ENCODE peak calls at places on chromosome 3, in five cellular contexts. T is right atrium auricular region, V is suprapubic skin, X is mesendoderm, K is tibial artery. C is an unnamed sample.

GRCh38 chr3:111737712-111738097 is 121.4 kb upstream of the PHLDB2 start:
- DNase-seq in T (peak; percentile 71), V (no peak), X (no peak), K (peak; percentile 83), C (no peak)

GRCh38 chr3:39106281-39107055 is 959 bp downstream of the GORASP1 start:
- DNase-seq in T (peak; percentile 57), V (no peak), X (peak; percentile 67), K (no peak), C (peak; percentile 64)

GRCh38 chr3:33954956-33955355 is 156.5 kb downstream of the PDCD6IP start:
- DNase-seq in T (no peak), V (no peak), X (peak; percentile 66), K (no peak), C (peak; percentile 71)

GRCh38 chr3:187679638-187680396 is 9.6 kb upstream of the SST start:
- DNase-seq in T (peak; percentile 80), V (peak; percentile 86), X (peak; percentile 92), K (peak; percentile 82), C (peak; percentile 97)

GRCh38 chr3:194871864-194872668 is 186.4 kb downstream of the FAM43A start:
- DNase-seq in T (no peak), V (peak; percentile 71), X (peak; percentile 42), K (no peak), C (peak; percentile 62)

GRCh38 chr3:46926039-46926438 is 48.5 kb downstream of the PTH1R start:
- DNase-seq in T (no peak), V (no peak), X (no peak), K (peak; percentile 82), C (no peak)

GRCh38 chr3:113227146-113227545 is 15.8 kb downstream of the BOC start:
- DNase-seq in T (no peak), V (no peak), X (no peak), K (no peak), C (no peak)

GRCh38 chr3:114487502-114487901 is 193.7 kb downstream of the TIGIT start:
- DNase-seq in T (no peak), V (no peak), X (no peak), K (no peak), C (no peak)

GRCh38 chr3:23324745-23325144 is 121.6 kb downstream of the UBE2E2 start:
- DNase-seq in T (no peak), V (no peak), X (peak; percentile 11), K (no peak), C (no peak)

GRCh38 chr3:55718475-55718874 is 231.4 kb upstream of the WNT5A start:
- DNase-seq in T (no peak), V (no peak), X (no peak), K (no peak), C (no peak)

GRCh38 chr3:10263549-10264363 is 15.5 kb downstream of the TATDN2 start:
- DNase-seq in T (peak; percentile 68), V (no peak), X (peak; percentile 85), K (no peak), C (peak; percentile 92)

GRCh38 chr3:632571-633170 is 436.1 kb downstream of the CHL1 start:
- DNase-seq in T (peak; percentile 61), V (no peak), X (peak; percentile 82), K (no peak), C (peak; percentile 91)

GRCh38 chr3:73055583-73056364 is 5.7 kb upstream of the EBLN2 start:
- DNase-seq in T (no peak), V (no peak), X (no peak), K (no peak), C (peak; percentile 68)

GRCh38 chr3:7445331-7445730 is 584.4 kb downstream of the GRM7 start:
- DNase-seq in T (no peak), V (no peak), X (peak; percentile 76), K (no peak), C (peak; percentile 75)

GRCh38 chr3:27593173-27593572 is 109.0 kb upstream of the SLC4A7 start:
- DNase-seq in T (no peak), V (no peak), X (no peak), K (no peak), C (no peak)
- H3K27ac ChIP-seq in T (no peak overlapping the region), V (no peak overlapping the region), X (no peak overlapping the region), K (no peak overlapping the region), C (no peak overlapping the region)

DNA sequence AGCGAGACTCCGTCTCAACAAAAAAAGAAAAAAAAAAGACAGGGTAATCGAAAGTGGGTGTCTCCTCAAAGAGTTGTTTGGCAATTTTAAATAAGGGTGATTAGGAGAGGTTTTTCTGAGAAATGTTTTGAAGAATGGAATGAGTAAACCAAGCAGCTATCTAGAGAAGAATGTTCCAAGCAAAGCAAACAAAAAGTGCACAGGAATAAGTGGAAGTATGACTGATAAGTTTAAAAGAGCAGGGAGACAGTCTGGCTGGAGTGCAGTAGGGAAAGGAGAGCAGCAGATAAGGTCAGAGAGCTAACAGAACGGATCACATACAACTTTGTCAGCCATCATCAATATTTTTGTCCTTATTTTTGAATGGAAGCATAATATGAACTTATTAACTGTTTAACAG is 853.5 kb downstream of the TUSC7 start:
- DNase-seq in T (no peak), V (no peak), X (no peak), K (no peak), C (no peak)
- H3K27ac ChIP-seq in T (no peak overlapping the region), V (no peak overlapping the region), X (no peak overlapping the region), K (no peak overlapping the region), C (no peak overlapping the region)

GRCh38 chr3:11544413-11545181 is 99.1 kb downstream of the VGLL4 start:
- DNase-seq in T (no peak), V (no peak), X (peak; percentile 40), K (peak; percentile 70), C (peak; percentile 65)
- H3K27ac ChIP-seq in T (peak overlapping the region; percentile 56), V (peak overlapping the region; percentile 54), X (no peak overlapping the region), K (peak overlapping the region; percentile 53), C (peak overlapping the region; percentile 44)

DNA sequence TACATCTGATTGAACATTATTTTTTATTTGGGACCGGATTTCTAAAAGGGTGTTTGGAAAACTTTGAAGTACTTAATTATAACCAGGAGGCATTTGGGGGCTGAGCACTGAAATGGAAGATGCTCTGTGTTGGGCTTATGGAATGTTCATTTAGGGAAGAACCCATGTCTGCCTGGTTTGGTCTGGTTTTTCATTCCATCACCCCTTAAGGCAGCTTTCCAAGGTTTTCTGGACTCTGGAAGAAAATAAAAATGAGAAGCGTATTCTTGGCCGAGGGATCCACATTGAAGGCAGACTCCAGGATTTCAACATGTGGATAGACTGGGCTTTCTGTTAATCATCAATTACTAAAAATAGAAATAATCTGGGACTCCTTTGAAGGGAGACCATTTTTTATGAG is 270.4 kb upstream of the ADAMTS9 start:
- DNase-seq in T (no peak), V (no peak), X (no peak), K (no peak), C (no peak)
- H3K27ac ChIP-seq in T (peak overlapping the region; percentile 40), V (no peak overlapping the region), X (no peak overlapping the region), K (peak overlapping the region; percentile 5), C (no peak overlapping the region)

GRCh38 chr3:158961497-158961896 is 159.6 kb downstream of the MFSD1 start:
- DNase-seq in T (no peak), V (no peak), X (no peak), K (no peak), C (no peak)
- H3K27ac ChIP-seq in T (no peak overlapping the region), V (no peak overlapping the region), X (no peak overlapping the region), K (no peak overlapping the region), C (no peak overlapping the region)

DNA sequence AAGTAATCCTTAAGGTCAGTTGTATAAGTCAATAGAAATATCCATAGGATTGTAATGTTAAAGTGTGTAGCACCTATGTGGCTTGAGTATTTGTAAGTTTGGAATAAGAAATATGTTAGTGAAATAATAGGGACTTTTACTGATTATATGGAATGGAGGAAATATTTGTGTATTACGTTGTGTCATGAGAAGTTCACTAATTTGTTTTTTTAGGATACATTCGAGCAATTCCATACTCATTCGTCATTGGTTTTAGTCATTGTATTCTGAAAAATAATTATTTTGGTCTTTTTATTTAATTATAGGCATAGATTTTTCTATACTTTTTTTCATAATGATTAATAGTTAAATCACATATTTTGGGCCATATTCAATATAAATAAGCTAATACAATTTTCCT is 21.0 kb downstream of the MBNL1 start:
- DNase-seq in T (no peak), V (no peak), X (no peak), K (no peak), C (no peak)
- H3K27ac ChIP-seq in T (peak overlapping the region; percentile 15), V (no peak overlapping the region), X (no peak overlapping the region), K (peak overlapping the region; percentile 19), C (no peak overlapping the region)

GRCh38 chr3:184674626-184675025 is 37.2 kb downstream of the MAGEF1 start:
- DNase-seq in T (no peak), V (no peak), X (peak; percentile 93), K (no peak), C (peak; percentile 87)

GRCh38 chr3:184672335-184672734 is 39.5 kb downstream of the MAGEF1 start:
- DNase-seq in T (no peak), V (no peak), X (no peak), K (no peak), C (peak; percentile 52)

GRCh38 chr3:184669578-184669977 is 42.3 kb downstream of the MAGEF1 start:
- DNase-seq in T (no peak), V (no peak), X (no peak), K (no peak), C (no peak)

GRCh38 chr3:184670091-184670602 is 41.7 kb downstream of the MAGEF1 start:
- DNase-seq in T (no peak), V (no peak), X (no peak), K (no peak), C (peak; percentile 41)

GRCh38 chr3:184672972-184673875 is 38.6 kb downstream of the MAGEF1 start:
- DNase-seq in T (no peak), V (no peak), X (no peak), K (no peak), C (peak; percentile 34)
- H3K27ac ChIP-seq in T (no peak overlapping the region), V (no peak overlapping the region), X (no peak overlapping the region), K (no peak overlapping the region), C (no peak overlapping the region)